ENCODE peak calls at places on chromosomes 6 and 20, in nine cellular contexts. H is AG04450; M is A549; B is stimulated activated CD4-positive, alpha-beta T cell treated with anti-CD3 and anti-CD28 coated beads, TNF-alpha, amount 100 ng/mL, for 4 hours; L is NCI-H748 treated with DMSO at 0.1 percent for 48 hours; A is endothelial cell; K is renal cortical epithelial cell; N is GM04504; G is cardiac muscle cell. X is an unnamed sample.

GRCh38 chr6:126600258-126600916 is 260.5 kb downstream of the CENPW start:
- DNase-seq in L (no peak), G (no peak), M (no peak), B (no peak), K (no peak), H (no peak), A (no peak), N (no peak), X (no peak)

GRCh38 chr20:5705827-5706226 is 44.4 kb upstream of the SHLD1 start:
- DNase-seq in A (no peak), B (no peak), M (no peak), G (no peak), L (no peak), H (no peak), K (no peak), N (no peak), X (no peak)

GRCh38 chr6:68968301-68968649 is 333.2 kb downstream of the ADGRB3 start:
- DNase-seq in M (no peak), H (no peak), A (no peak), B (no peak), G (no peak), K (no peak), L (no peak), N (no peak), X (no peak)

GRCh38 chr20:23127506-23128279 is 41.6 kb upstream of the CD93 start:
- DNase-seq in H (no peak), K (no peak), M (no peak), N (no peak), L (no peak), B (no peak), A (no peak), G (no peak), X (no peak)

GRCh38 chr6:133741375-133741861 is 147.5 kb upstream of the TCF21 start:
- DNase-seq in K (peak), H (no peak), B (no peak), M (peak), A (no peak), G (peak), L (peak), N (no peak), X (peak)

GRCh38 chr6:114144887-114145851 is 174.2 kb upstream of the HDAC2 start:
- DNase-seq in A (no peak), K (no peak), N (no peak), M (no peak), B (no peak), L (no peak), G (no peak), H (no peak), X (peak)

GRCh38 chr6:159719287-159719686 is 8.0 kb upstream of the WTAP start:
- DNase-seq in K (no peak), M (no peak), L (no peak), H (no peak), N (no peak), G (no peak), B (no peak), A (no peak), X (no peak)

GRCh38 chr6:166955865-166956443 is 396 bp downstream of the RNASET2 start:
- DNase-seq in M (no peak), K (no peak), N (no peak), L (peak), B (no peak), H (no peak), A (no peak), G (no peak), X (peak)

GRCh38 chr6:16130437-16130891 is 1.6 kb downstream of the MYLIP start:
- DNase-seq in M (no peak), L (peak), K (peak), A (no peak), N (no peak), B (no peak), G (peak), H (no peak), X (peak)

GRCh38 chr6:151004415-151005024 is 139.0 kb downstream of the MTHFD1L start:
- DNase-seq in B (no peak), K (peak), G (peak), H (peak), M (peak), N (peak), L (peak), A (no peak), X (peak)

GRCh38 chr6:56900784-56901183 is 54.1 kb upstream of the BEND6 start:
- DNase-seq in K (no peak), G (no peak), N (no peak), H (no peak), A (no peak), M (no peak), B (no peak), L (no peak), X (no peak)

GRCh38 chr6:99490608-99491007 is 24.6 kb downstream of the USP45 start:
- DNase-seq in N (no peak), G (no peak), A (no peak), K (no peak), M (no peak), H (no peak), L (no peak), B (no peak), X (no peak)

GRCh38 chr6:3013486-3013885 is 13.8 kb downstream of the NQO2 start:
- DNase-seq in N (no peak), B (no peak), K (peak), M (peak), H (no peak), A (peak), L (no peak), G (peak), X (peak)

GRCh38 chr6:128570439-128571063 is 50.2 kb upstream of the PTPRK start:
- DNase-seq in N (no peak), M (no peak), B (no peak), H (no peak), A (no peak), L (no peak), K (peak), G (no peak), X (peak)

GRCh38 chr6:33812669-33813068 is 8.9 kb upstream of the MLN start:
- DNase-seq in G (peak), A (peak), B (no peak), K (peak), H (no peak), M (peak), L (no peak), N (no peak), X (peak)

GRCh38 chr6:170229851-170230519 is 60.9 kb downstream of the DLL1 start:
- DNase-seq in N (no peak), L (no peak), G (no peak), H (no peak), B (no peak), A (no peak), M (no peak), K (no peak), X (no peak)

GRCh38 chr20:23301436-23302050 is 49.0 kb upstream of the NXT1 start:
- DNase-seq in N (no peak), K (no peak), B (no peak), M (no peak), H (no peak), A (no peak), L (no peak), G (no peak), X (no peak)

GRCh38 chr6:166738778-166739654 is 112.0 kb upstream of the RPS6KA2 start:
- DNase-seq in H (no peak), K (no peak), A (no peak), B (no peak), L (no peak), M (no peak), N (no peak), G (no peak), X (peak)

GRCh38 chr6:69868961-69869360 is 2.6 kb downstream of the COL19A1 start:
- DNase-seq in M (no peak), N (no peak), G (no peak), K (no peak), A (no peak), L (no peak), H (no peak), B (no peak), X (no peak)

GRCh38 chr6:157323114-157323923 is at the start of gene TMEM242:
- DNase-seq in A (peak), N (peak), M (peak), K (peak), L (no peak), B (peak), G (peak), H (peak), X (peak)

GRCh38 chr6:90790696-90791095 is 203.8 kb upstream of the MAP3K7 start:
- DNase-seq in H (peak), K (no peak), N (peak), A (no peak), B (no peak), M (no peak), G (peak), L (no peak), X (peak)

GRCh38 chr6:34362909-34363713 is 29.4 kb downstream of the NUDT3 start:
- DNase-seq in H (no peak), A (no peak), K (no peak), M (no peak), B (no peak), L (no peak), N (no peak), G (no peak), X (no peak)

GRCh38 chr6:37261198-37261597 is 3.3 kb upstream of the TMEM217 start:
- DNase-seq in L (no peak), N (no peak), K (no peak), G (no peak), B (no peak), A (no peak), H (no peak), M (no peak), X (no peak)

GRCh38 chr6:139290787-139291294 is 957 bp downstream of the TXLNB start:
- DNase-seq in K (peak), G (peak), A (no peak), M (no peak), H (no peak), N (no peak), L (no peak), B (no peak), X (peak)

GRCh38 chr6:2980465-2980855 is 9.1 kb upstream of the SERPINB6 start:
- DNase-seq in H (no peak), M (no peak), N (no peak), B (no peak), G (no peak), K (peak), A (no peak), L (no peak), X (peak)